ENCODE peak calls at places on chromosomes 12 and 14, in seven cellular contexts. Y is AG10803, E is heart left ventricle, P is Panc1, A is AG04450, J is AG09309, U is choroid plexus epithelial cell. H is an unnamed sample.
A peak's percentile ranks its signal among the peaks of the same experiment; 100 is the strongest.

GRCh38 chr14:95303552-95303951 is 16.2 kb downstream of the CLMN start:
- DNase-seq in E (no peak), J (no peak), U (no peak), P (no peak), A (no peak), Y (no peak), H (no peak)

GRCh38 chr12:129530517-129530916 is 373.3 kb downstream of the TMEM132D start:
- DNase-seq in E (no peak), A (no peak), P (no peak), U (no peak), Y (no peak), J (no peak), H (no peak)

GRCh38 chr12:110992909-110993308 is 72.5 kb upstream of the MYL2 start:
- DNase-seq in Y (no peak), A (no peak), P (no peak), J (no peak), E (no peak), U (no peak), H (no peak)

GRCh38 chr12:59632408-59632807 is 36.6 kb downstream of the SLC16A7 start:
- DNase-seq in J (peak; percentile 29), U (no peak), Y (peak; percentile 64), A (no peak), P (no peak), E (no peak), H (no peak)

GRCh38 chr12:128818065-128819022 is 5.4 kb downstream of the SLC15A4 start:
- DNase-seq in E (no peak), A (no peak), U (peak; percentile 50), J (peak; percentile 32), P (no peak), Y (peak; percentile 72), H (no peak)

GRCh38 chr12:130263996-130264395 is 73.7 kb upstream of the PIWIL1 start:
- DNase-seq in E (no peak), P (no peak), Y (no peak), U (no peak), J (no peak), A (no peak), H (no peak)

GRCh38 chr14:21071225-21072041 is 1.3 kb downstream of the ARHGEF40 start:
- DNase-seq in J (peak; percentile 78), P (no peak), U (peak; percentile 95), E (peak; percentile 90), A (peak; percentile 88), Y (peak; percentile 96), H (peak; percentile 76)

GRCh38 chr12:68667896-68668295 is 18.9 kb upstream of the NUP107 start:
- DNase-seq in U (no peak), E (no peak), Y (no peak), J (no peak), P (no peak), A (no peak), H (no peak)

GRCh38 chr14:91313154-91313850 is 68.8 kb upstream of the GPR68 start:
- DNase-seq in U (no peak), A (no peak), P (no peak), E (no peak), Y (no peak), J (no peak), H (no peak)

GRCh38 chr14:79528843-79529405 is 682.4 kb downstream of the DIO2 start:
- DNase-seq in J (no peak), Y (no peak), A (no peak), E (no peak), P (no peak), U (no peak), H (no peak)

GRCh38 chr12:87127272-87127671 is 871.1 kb upstream of the MGAT4C start:
- DNase-seq in A (no peak), U (peak; percentile 73), Y (peak; percentile 55), E (no peak), J (no peak), P (no peak), H (no peak)

GRCh38 chr12:53213348-53213747 is 6.3 kb upstream of the ITGB7 start:
- DNase-seq in U (peak; percentile 82), P (no peak), J (no peak), E (peak; percentile 86), Y (peak; percentile 70), A (no peak), H (peak; percentile 78)

GRCh38 chr12:94545937-94546771 is 86.5 kb upstream of the CEP83 start:
- DNase-seq in Y (peak; percentile 47), U (peak; percentile 88), E (peak; percentile 34), A (peak; percentile 30), J (peak; percentile 24), P (peak; percentile 12), H (peak; percentile 67)

GRCh38 chr12:75389706-75390105 is 1.2 kb upstream of the GLIPR1L2 start:
- DNase-seq in Y (peak; percentile 8), A (no peak), E (no peak), U (no peak), J (no peak), P (no peak), H (no peak)
- H3K4me3 ChIP-seq in Y (peak overlapping the region; percentile 73), A (no peak overlapping the region), E (no peak overlapping the region), U (no peak overlapping the region), J (no peak overlapping the region), P (peak overlapping the region; percentile 56), H (no peak overlapping the region)

GRCh38 chr12:4858385-4858784 is 51.3 kb upstream of the KCNA1 start:
- DNase-seq in P (no peak), J (no peak), Y (no peak), E (no peak), A (no peak), U (no peak), H (peak; percentile 54)
- H3K4me3 ChIP-seq in P (no peak overlapping the region), J (no peak overlapping the region), Y (no peak overlapping the region), E (no peak overlapping the region), A (no peak overlapping the region), U (no peak overlapping the region), H (no peak overlapping the region)

GRCh38 chr14:96959992-96960391 is 162.8 kb downstream of the VRK1 start:
- DNase-seq in P (no peak), J (no peak), E (no peak), A (no peak), U (no peak), Y (no peak), H (no peak)

GRCh38 chr14:96956464-96957239 is 159.5 kb downstream of the VRK1 start:
- DNase-seq in P (no peak), J (no peak), A (no peak), U (no peak), Y (no peak), E (no peak), H (no peak)

GRCh38 chr14:96960598-96961116 is 163.5 kb downstream of the VRK1 start:
- DNase-seq in A (no peak), U (no peak), Y (no peak), E (no peak), J (no peak), P (no peak), H (no peak)

GRCh38 chr14:96961895-96962294 is 164.7 kb downstream of the VRK1 start:
- DNase-seq in J (no peak), E (no peak), U (no peak), Y (no peak), A (no peak), P (no peak), H (no peak)

DNA sequence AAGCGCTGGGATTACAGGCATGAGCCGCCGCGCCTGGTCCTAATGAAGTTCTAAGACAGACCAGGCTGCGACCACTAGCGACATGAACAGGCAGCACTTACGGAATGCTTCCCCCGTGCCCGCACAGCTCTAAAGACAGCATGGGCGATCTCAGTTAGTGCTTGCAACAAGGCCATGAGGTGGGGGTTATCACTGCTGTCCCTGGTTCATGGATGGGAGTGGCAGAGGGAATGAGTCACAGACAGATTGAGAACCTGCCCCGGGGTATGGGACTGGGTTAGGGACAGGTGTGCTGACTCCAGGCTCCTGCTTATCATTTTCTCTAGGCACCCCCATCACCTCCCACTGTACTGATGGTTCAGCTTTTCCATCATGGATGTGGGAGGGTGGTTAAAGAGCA is 160.9 kb downstream of the VRK1 start:
- DNase-seq in P (no peak), Y (no peak), A (no peak), E (no peak), J (no peak), U (no peak), H (no peak)
- H3K4me3 ChIP-seq in P (no peak overlapping the region), Y (no peak overlapping the region), A (no peak overlapping the region), E (no peak overlapping the region), J (no peak overlapping the region), U (no peak overlapping the region), H (no peak overlapping the region)

DNA sequence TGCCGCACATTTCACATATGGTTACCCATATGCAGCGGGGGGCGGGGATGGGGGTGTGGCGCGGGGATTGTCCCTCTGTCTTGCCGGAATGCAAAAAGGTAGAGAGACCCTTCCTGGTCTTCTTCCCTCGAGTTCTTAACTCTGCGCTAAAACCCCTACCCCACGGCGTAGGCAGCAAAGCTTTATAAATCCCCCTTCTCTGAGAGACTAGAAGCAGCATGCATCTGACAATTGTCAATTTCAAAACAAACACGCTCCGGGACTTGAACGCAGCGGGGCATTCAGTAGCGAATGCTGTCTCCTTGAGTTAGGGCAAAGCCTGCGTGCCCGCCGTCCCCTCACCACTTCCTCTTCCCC is 1.8 kb downstream of the PRMT8 start:
- DNase-seq in U (no peak), J (no peak), P (no peak), Y (no peak), A (no peak), E (no peak), H (no peak)
- H3K4me3 ChIP-seq in U (no peak overlapping the region), J (no peak overlapping the region), P (no peak overlapping the region), Y (no peak overlapping the region), A (no peak overlapping the region), E (peak overlapping the region; percentile 22), H (no peak overlapping the region)

GRCh38 chr12:6700646-6701051 is at the start of gene PIANP:
- DNase-seq in E (no peak), Y (peak; percentile 16), A (no peak), P (no peak), J (no peak), U (peak; percentile 31), H (no peak)
- H3K4me3 ChIP-seq in E (peak within 1 kb of the TSS; percentile 3), Y (peak within 1 kb of the TSS; percentile 59), A (peak within 1 kb of the TSS; percentile 76), P (peak within 1 kb of the TSS; percentile 40), J (peak within 1 kb of the TSS; percentile 55), U (peak within 1 kb of the TSS; percentile 51), H (no peak within 1 kb of the TSS)

GRCh38 chr12:26017484-26018211 is 59.2 kb downstream of the RASSF8 start:
- DNase-seq in Y (no peak), A (no peak), P (peak; percentile 67), E (no peak), U (peak; percentile 52), J (no peak), H (peak; percentile 35)
- H3K4me3 ChIP-seq in Y (no peak overlapping the region), A (no peak overlapping the region), P (peak overlapping the region; percentile 35), E (no peak overlapping the region), U (no peak overlapping the region), J (no peak overlapping the region), H (no peak overlapping the region)